ENCODE peak calls at places on chromosomes 3 and 15, in five cellular contexts. One of them, this sample, is unnamed.

GRCh38 chr15:25051399-25052154 is 96.8 kb downstream of the SNRPN start:
- DNase-seq in H1: no peak
- DNase-seq in neuronal stem cell: no peak
- DNase-seq in H9: peak
- DNase-seq in mesenchymal stem cell: no peak
- DNase-seq in this sample: no peak

GRCh38 chr3:197599089-197599765 is 43.5 kb upstream of the BDH1 start:
- DNase-seq in mesenchymal stem cell: peak
- DNase-seq in H1: peak
- DNase-seq in H9: peak
- DNase-seq in neuronal stem cell: peak
- DNase-seq in this sample: peak

GRCh38 chr3:43477600-43477999 is 144.2 kb downstream of the ANO10 start:
- DNase-seq in neuronal stem cell: no peak
- DNase-seq in H1: no peak
- DNase-seq in H9: no peak
- DNase-seq in mesenchymal stem cell: no peak
- DNase-seq in this sample: no peak

GRCh38 chr3:86978111-86978528 is 12.8 kb downstream of the VGLL3 start:
- DNase-seq in mesenchymal stem cell: no peak
- DNase-seq in neuronal stem cell: no peak
- DNase-seq in H1: no peak
- DNase-seq in H9: no peak
- DNase-seq in this sample: peak

GRCh38 chr15:93307513-93307912 is 218.5 kb upstream of the RGMA start:
- DNase-seq in H9: no peak
- DNase-seq in neuronal stem cell: no peak
- DNase-seq in H1: no peak
- DNase-seq in mesenchymal stem cell: no peak
- DNase-seq in this sample: no peak

GRCh38 chr3:15796771-15797599 is 794 bp downstream of the ANKRD28 start:
- DNase-seq in mesenchymal stem cell: peak
- DNase-seq in H9: no peak
- DNase-seq in H1: no peak
- DNase-seq in neuronal stem cell: peak
- DNase-seq in this sample: peak

GRCh38 chr15:36090276-36090946 is 489.0 kb upstream of the CDIN1 start:
- DNase-seq in neuronal stem cell: no peak
- DNase-seq in mesenchymal stem cell: peak
- DNase-seq in H9: no peak
- DNase-seq in H1: no peak
- DNase-seq in this sample: no peak

GRCh38 chr15:41782486-41783271 is 8.4 kb downstream of the MAPKBP1 start:
- DNase-seq in neuronal stem cell: no peak
- DNase-seq in H1: no peak
- DNase-seq in H9: no peak
- DNase-seq in mesenchymal stem cell: no peak
- DNase-seq in this sample: no peak

GRCh38 chr3:173354124-173354523 is 43.4 kb upstream of the NLGN1 start:
- DNase-seq in mesenchymal stem cell: no peak
- DNase-seq in H9: peak
- DNase-seq in H1: no peak
- DNase-seq in neuronal stem cell: no peak
- DNase-seq in this sample: peak

GRCh38 chr3:32143849-32144757 is 37.7 kb downstream of the GPD1L start:
- DNase-seq in mesenchymal stem cell: peak
- DNase-seq in neuronal stem cell: peak
- DNase-seq in H1: no peak
- DNase-seq in H9: peak
- DNase-seq in this sample: peak

GRCh38 chr3:100526613-100527346 is 34.4 kb downstream of the TMEM45A start:
- DNase-seq in H1: no peak
- DNase-seq in H9: no peak
- DNase-seq in mesenchymal stem cell: no peak
- DNase-seq in neuronal stem cell: no peak
- DNase-seq in this sample: no peak

GRCh38 chr3:142888099-142888483 is 792 bp downstream of the PCOLCE2 start:
- DNase-seq in mesenchymal stem cell: peak
- DNase-seq in neuronal stem cell: peak
- DNase-seq in H1: no peak
- DNase-seq in H9: peak
- DNase-seq in this sample: peak

GRCh38 chr3:160343132-160343531 is 55.9 kb downstream of the IFT80 start:
- DNase-seq in mesenchymal stem cell: peak
- DNase-seq in H9: no peak
- DNase-seq in neuronal stem cell: no peak
- DNase-seq in H1: no peak
- DNase-seq in this sample: peak

GRCh38 chr15:25469377-25469776 is 30.6 kb upstream of the UBE3A start:
- DNase-seq in H9: no peak
- DNase-seq in neuronal stem cell: no peak
- DNase-seq in mesenchymal stem cell: no peak
- DNase-seq in H1: no peak
- DNase-seq in this sample: no peak

GRCh38 chr3:195853930-195854478 is 42.3 kb upstream of the MUC4 start:
- DNase-seq in neuronal stem cell: no peak
- DNase-seq in H9: no peak
- DNase-seq in mesenchymal stem cell: no peak
- DNase-seq in H1: no peak
- DNase-seq in this sample: peak

GRCh38 chr3:39166134-39166710 is 12.8 kb upstream of the CSRNP1 start:
- DNase-seq in mesenchymal stem cell: peak
- DNase-seq in neuronal stem cell: no peak
- DNase-seq in H1: no peak
- DNase-seq in H9: no peak
- DNase-seq in this sample: peak

GRCh38 chr15:91435108-91435507 is 335.1 kb downstream of the SV2B start:
- DNase-seq in H9: no peak
- DNase-seq in mesenchymal stem cell: no peak
- DNase-seq in neuronal stem cell: no peak
- DNase-seq in H1: no peak
- DNase-seq in this sample: no peak

GRCh38 chr3:128572644-128573105 is 77.9 kb downstream of the RPN1 start:
- DNase-seq in H1: peak
- DNase-seq in H9: peak
- DNase-seq in mesenchymal stem cell: no peak
- DNase-seq in neuronal stem cell: no peak
- DNase-seq in this sample: peak

GRCh38 chr3:58526124-58526957 is 10.6 kb downstream of the ACOX2 start:
- DNase-seq in H1: no peak
- DNase-seq in neuronal stem cell: no peak
- DNase-seq in mesenchymal stem cell: peak
- DNase-seq in H9: no peak
- DNase-seq in this sample: peak

GRCh38 chr3:122563717-122564025 is 429 bp downstream of the PARP9 start:
- DNase-seq in neuronal stem cell: no peak
- DNase-seq in H9: no peak
- DNase-seq in H1: no peak
- DNase-seq in mesenchymal stem cell: peak
- DNase-seq in this sample: peak

GRCh38 chr3:63278171-63278999 is at the start of gene SYNPR:
- DNase-seq in mesenchymal stem cell: no peak
- DNase-seq in H1: peak
- DNase-seq in neuronal stem cell: no peak
- DNase-seq in H9: peak
- DNase-seq in this sample: peak

GRCh38 chr3:184022323-184022722 is 4.6 kb upstream of the ABCC5 start:
- DNase-seq in H1: no peak
- DNase-seq in mesenchymal stem cell: no peak
- DNase-seq in H9: no peak
- DNase-seq in neuronal stem cell: no peak
- DNase-seq in this sample: no peak

GRCh38 chr3:45776611-45777010 is 19.7 kb downstream of the SLC6A20 start:
- DNase-seq in mesenchymal stem cell: no peak
- DNase-seq in neuronal stem cell: no peak
- DNase-seq in H9: peak
- DNase-seq in H1: no peak
- DNase-seq in this sample: no peak

GRCh38 chr3:14261229-14261628 is 82.6 kb downstream of the LSM3 start:
- DNase-seq in H1: peak
- DNase-seq in neuronal stem cell: peak
- DNase-seq in H9: peak
- DNase-seq in mesenchymal stem cell: peak
- DNase-seq in this sample: peak

GRCh38 chr3:9934235-9934621 is 594 bp downstream of the CRELD1 start:
- DNase-seq in H9: no peak
- DNase-seq in mesenchymal stem cell: no peak
- DNase-seq in neuronal stem cell: no peak
- DNase-seq in H1: no peak
- DNase-seq in this sample: no peak

GRCh38 chr15:92100751-92101150 is 247.2 kb downstream of the SLCO3A1 start:
- DNase-seq in H1: no peak
- DNase-seq in mesenchymal stem cell: no peak
- DNase-seq in neuronal stem cell: no peak
- DNase-seq in H9: no peak
- DNase-seq in this sample: no peak

GRCh38 chr3:139123377-139124095 is 78.8 kb upstream of the PRR23C start:
- DNase-seq in mesenchymal stem cell: no peak
- DNase-seq in H1: peak
- DNase-seq in H9: no peak
- DNase-seq in neuronal stem cell: no peak
- DNase-seq in this sample: no peak

GRCh38 chr3:69200384-69201068 is 78.1 kb upstream of the LMOD3 start:
- DNase-seq in neuronal stem cell: peak
- DNase-seq in H9: no peak
- DNase-seq in H1: no peak
- DNase-seq in mesenchymal stem cell: peak
- DNase-seq in this sample: peak

GRCh38 chr3:29067014-29067413 is 213.9 kb upstream of the RBMS3 start:
- DNase-seq in neuronal stem cell: no peak
- DNase-seq in H9: no peak
- DNase-seq in mesenchymal stem cell: peak
- DNase-seq in H1: no peak
- DNase-seq in this sample: no peak

GRCh38 chr3:88572450-88572849 is 422.7 kb downstream of the C3orf38 start:
- DNase-seq in H9: no peak
- DNase-seq in neuronal stem cell: no peak
- DNase-seq in H1: no peak
- DNase-seq in mesenchymal stem cell: no peak
- DNase-seq in this sample: no peak

GRCh38 chr3:39819517-39820298 is 10.3 kb downstream of the MYRIP start:
- DNase-seq in H1: no peak
- DNase-seq in neuronal stem cell: no peak
- DNase-seq in H9: no peak
- DNase-seq in mesenchymal stem cell: no peak
- DNase-seq in this sample: peak

DNA sequence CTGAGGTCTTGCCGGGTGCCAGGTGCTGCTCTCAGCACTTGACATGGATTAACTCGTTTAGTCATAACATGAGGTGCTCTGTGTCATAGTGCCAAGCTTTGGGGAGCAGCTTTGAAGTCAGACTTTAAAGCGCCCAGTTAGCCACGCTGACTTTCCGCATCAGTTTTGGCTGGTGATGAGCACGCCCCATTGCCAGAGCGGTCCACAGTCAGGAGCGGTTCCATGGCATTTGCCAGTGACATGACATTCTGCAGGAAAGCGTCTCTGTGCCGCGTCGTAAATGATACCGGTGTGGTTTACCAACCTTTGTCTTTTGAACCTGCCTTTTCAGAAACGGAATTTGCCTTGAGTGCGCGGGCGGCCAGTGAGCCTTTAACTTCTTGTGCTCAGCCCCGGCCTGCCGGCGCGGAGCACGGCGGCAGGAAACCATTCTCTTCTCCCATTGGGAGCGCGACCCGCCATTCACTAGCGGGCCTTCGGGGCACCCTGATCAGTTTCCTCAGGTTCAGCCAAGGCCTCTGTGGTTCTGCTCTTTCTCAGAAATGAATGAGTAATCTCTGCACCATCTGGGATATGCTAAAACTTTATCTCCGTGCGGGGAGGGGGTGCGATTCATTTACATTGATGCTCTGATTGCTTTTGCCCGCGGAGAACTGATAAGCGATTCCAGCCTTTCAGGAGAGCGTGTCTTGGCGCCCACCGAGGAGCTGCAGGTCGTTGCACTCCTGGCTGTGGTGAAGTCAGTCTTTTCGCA is 1.7 kb upstream of the SLC2A2 start:
- DNase-seq in H9: peak
- DNase-seq in neuronal stem cell: peak
- DNase-seq in mesenchymal stem cell: peak
- DNase-seq in H1: peak
- DNase-seq in this sample: peak
- H2BK5ac ChIP-seq in H9: no peak
- H2BK5ac ChIP-seq in neuronal stem cell: no peak
- H2BK5ac ChIP-seq in mesenchymal stem cell: peak
- H2BK5ac ChIP-seq in H1: no peak
- H2BK5ac ChIP-seq in this sample: no peak

GRCh38 chr15:101201411-101202174 is 50.3 kb downstream of the CHSY1 start:
- DNase-seq in H1: peak
- DNase-seq in H9: peak
- DNase-seq in neuronal stem cell: peak
- DNase-seq in mesenchymal stem cell: peak
- DNase-seq in this sample: peak
- H3K27ac ChIP-seq in H1: no peak
- H3K27ac ChIP-seq in H9: no peak
- H3K27ac ChIP-seq in neuronal stem cell: peak
- H3K27ac ChIP-seq in mesenchymal stem cell: peak
- H3K27ac ChIP-seq in this sample: no peak

DNA sequence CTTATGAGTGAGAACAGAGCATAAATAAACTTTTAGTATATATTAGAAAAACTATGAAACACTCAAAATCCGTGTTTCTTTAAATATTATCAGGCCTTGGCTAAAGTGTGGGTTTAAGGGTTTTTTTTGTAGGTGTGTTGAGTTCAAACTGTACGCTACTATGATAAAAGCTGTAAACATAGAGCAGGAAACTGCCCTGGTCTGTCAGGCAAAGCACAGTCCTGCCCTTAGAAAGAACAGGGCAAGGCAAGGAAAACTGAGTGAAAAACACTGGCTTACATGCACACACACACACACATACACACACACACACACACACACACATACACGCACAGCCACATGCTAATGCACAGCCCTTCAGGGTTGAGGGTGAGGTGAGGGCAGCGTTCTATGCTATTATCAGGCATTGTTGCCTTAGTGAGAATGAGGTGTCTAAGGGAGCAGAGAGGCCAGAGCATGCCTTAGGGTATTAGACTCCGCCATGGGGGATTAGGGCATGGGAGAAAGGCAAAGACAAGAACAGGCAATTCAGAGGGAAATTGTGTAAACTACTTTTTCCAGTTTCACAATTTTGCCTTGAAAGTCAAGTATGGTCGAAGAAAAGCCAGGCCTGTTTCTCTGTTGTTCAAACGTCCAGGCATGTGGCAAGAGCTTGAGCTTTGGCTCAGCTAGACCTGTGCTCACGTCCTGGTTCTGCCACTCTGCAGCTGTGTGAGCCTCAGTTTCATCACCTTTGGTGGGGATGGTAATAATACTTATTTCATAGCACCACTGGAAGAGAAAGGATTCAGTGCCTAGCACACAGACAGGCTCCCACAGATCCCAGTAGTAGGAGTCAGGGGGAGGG is 36.3 kb upstream of the TPM1 start:
- DNase-seq in H9: no peak
- DNase-seq in neuronal stem cell: no peak
- DNase-seq in H1: no peak
- DNase-seq in mesenchymal stem cell: peak
- DNase-seq in this sample: peak
- H2AK5ac ChIP-seq in H9: no peak
- H2AK5ac ChIP-seq in neuronal stem cell: peak
- H2AK5ac ChIP-seq in H1: peak
- H2AK5ac ChIP-seq in mesenchymal stem cell: no peak
- H2AK5ac ChIP-seq in this sample: no peak

GRCh38 chr15:75671684-75672083 is 24.0 kb downstream of the SNX33 start:
- DNase-seq in H9: no peak
- DNase-seq in H1: no peak
- DNase-seq in neuronal stem cell: no peak
- DNase-seq in mesenchymal stem cell: no peak
- DNase-seq in this sample: no peak
- H2BK5ac ChIP-seq in H9: no peak
- H2BK5ac ChIP-seq in H1: no peak
- H2BK5ac ChIP-seq in neuronal stem cell: peak
- H2BK5ac ChIP-seq in mesenchymal stem cell: no peak
- H2BK5ac ChIP-seq in this sample: no peak

This sample was measured in mesendoderm.